ENCODE peak calls at places on chromosomes 13 and 19, in nine cellular contexts. H is heart right ventricle, D is fibroblast of mammary gland, V is adrenal gland, O is OCI-LY7, F is osteocyte, Z is cardiac muscle cell, C is B cell, L is omental fat pad. P is an unnamed sample.

GRCh38 chr13:43865892-43866291 is 13.6 kb downstream of the CCDC122 start:
- DNase-seq in H (no peak), D (peak), V (no peak), O (no peak), F (no peak), Z (peak), C (no peak), L (no peak), P (no peak)

GRCh38 chr13:24742294-24742693 is 21.7 kb upstream of the RNF17 start:
- DNase-seq in H (no peak), D (no peak), V (no peak), O (no peak), F (peak), Z (peak), C (no peak), L (no peak), P (no peak)

GRCh38 chr13:28744656-28745055 is 25.9 kb upstream of the SLC46A3 start:
- DNase-seq in H (no peak), D (no peak), V (no peak), O (no peak), F (no peak), Z (no peak), C (no peak), L (no peak), P (no peak)

GRCh38 chr19:6632002-6632621 is 37.8 kb downstream of the TNFSF14 start:
- DNase-seq in H (peak), D (peak), V (peak), O (peak), F (peak), Z (peak), C (peak), L (peak), P (peak)

GRCh38 chr13:50353651-50354415 is 338.6 kb downstream of the KCNRG start:
- DNase-seq in H (no peak), D (peak), V (no peak), O (no peak), F (no peak), Z (peak), C (no peak), L (no peak), P (no peak)

GRCh38 chr13:20465218-20465879 is 60.3 kb downstream of the CRYL1 start:
- DNase-seq in H (no peak), D (no peak), V (peak), O (no peak), F (no peak), Z (peak), C (no peak), L (no peak), P (no peak)

GRCh38 chr13:29925457-29925856 is 75.0 kb upstream of the UBL3 start:
- DNase-seq in H (peak), D (peak), V (peak), O (no peak), F (no peak), Z (peak), C (no peak), L (peak), P (peak)

GRCh38 chr13:56861472-56861871 is 279.2 kb upstream of the PRR20A start:
- DNase-seq in H (no peak), D (no peak), V (no peak), O (no peak), F (no peak), Z (peak), C (no peak), L (no peak), P (no peak)

GRCh38 chr13:34748078-34748477 is 194.0 kb upstream of the NBEA start:
- DNase-seq in H (peak), D (peak), V (peak), O (no peak), F (no peak), Z (peak), C (no peak), L (no peak), P (no peak)

GRCh38 chr19:41263042-41263849 is 926 bp upstream of the HNRNPUL1 start:
- DNase-seq in H (peak), D (peak), V (peak), O (peak), F (peak), Z (peak), C (peak), L (peak), P (peak)

GRCh38 chr13:23723463-23723862 is 153.3 kb downstream of the TNFRSF19 start:
- DNase-seq in H (no peak), D (peak), V (no peak), O (no peak), F (no peak), Z (peak), C (no peak), L (no peak), P (no peak)

GRCh38 chr19:41328157-41328817 is 18.3 kb downstream of the CCDC97 start:
- DNase-seq in H (no peak), D (no peak), V (peak), O (no peak), F (no peak), Z (no peak), C (no peak), L (no peak), P (no peak)

GRCh38 chr19:3983936-3984583 is 1.2 kb downstream of the EEF2 start:
- DNase-seq in H (no peak), D (peak), V (peak), O (peak), F (no peak), Z (peak), C (no peak), L (no peak), P (no peak)

GRCh38 chr19:3746371-3747056 is 15.0 kb downstream of the APBA3 start:
- DNase-seq in H (no peak), D (no peak), V (no peak), O (no peak), F (no peak), Z (no peak), C (no peak), L (no peak), P (no peak)

GRCh38 chr13:103883698-103884097 is 817.5 kb upstream of the SLC10A2 start:
- DNase-seq in H (no peak), D (peak), V (no peak), O (no peak), F (no peak), Z (peak), C (no peak), L (no peak), P (no peak)

GRCh38 chr13:103884139-103884723 is 818.0 kb upstream of the SLC10A2 start:
- DNase-seq in H (no peak), D (no peak), V (no peak), O (no peak), F (no peak), Z (no peak), C (no peak), L (no peak), P (no peak)

GRCh38 chr13:103878891-103879605 is 812.8 kb upstream of the SLC10A2 start:
- DNase-seq in H (no peak), D (no peak), V (no peak), O (no peak), F (no peak), Z (peak), C (no peak), L (no peak), P (no peak)

DNA sequence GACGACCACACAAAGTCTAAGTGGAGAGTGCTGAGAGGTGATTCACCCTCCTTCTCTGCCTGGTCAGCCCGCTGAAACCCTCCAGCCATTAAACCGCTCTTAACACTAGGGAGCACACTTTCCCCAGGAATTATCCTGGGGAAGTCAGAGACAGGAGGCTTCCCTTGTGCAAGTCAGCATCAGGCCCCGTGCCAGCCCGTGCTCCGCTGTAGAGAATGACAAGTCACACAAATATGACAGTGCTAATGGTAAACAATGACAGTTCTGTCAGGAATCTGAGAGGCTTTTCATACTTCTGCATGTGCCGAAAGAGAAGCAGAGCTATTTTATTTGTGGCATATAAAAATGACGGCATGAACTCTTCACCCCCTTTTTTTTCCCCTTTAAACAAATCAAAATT is 816.9 kb upstream of the SLC10A2 start:
- DNase-seq in H (peak), D (peak), V (peak), O (no peak), F (peak), Z (peak), C (no peak), L (peak), P (peak)
- TF ChIP-seq CTCF in H (peak), D (peak), V (peak), O (no peak), F (peak), Z (peak), C (no peak), L (no peak), P (peak)

GRCh38 chr19:31249217-31249616 is 100.0 kb downstream of the TSHZ3 start:
- DNase-seq in H (no peak), D (no peak), V (no peak), O (no peak), F (no peak), Z (no peak), C (no peak), L (no peak), P (no peak)
- TF ChIP-seq CTCF in H (no peak), D (no peak), V (peak), O (no peak), F (no peak), Z (no peak), C (no peak), L (no peak), P (no peak)

GRCh38 chr19:15125232-15126067 is 18.2 kb downstream of the SYDE1 start:
- DNase-seq in H (peak), D (peak), V (peak), O (peak), F (peak), Z (peak), C (peak), L (peak), P (peak)
- TF ChIP-seq CTCF in H (no peak), D (no peak), V (no peak), O (peak), F (no peak), Z (no peak), C (no peak), L (no peak), P (no peak)

DNA sequence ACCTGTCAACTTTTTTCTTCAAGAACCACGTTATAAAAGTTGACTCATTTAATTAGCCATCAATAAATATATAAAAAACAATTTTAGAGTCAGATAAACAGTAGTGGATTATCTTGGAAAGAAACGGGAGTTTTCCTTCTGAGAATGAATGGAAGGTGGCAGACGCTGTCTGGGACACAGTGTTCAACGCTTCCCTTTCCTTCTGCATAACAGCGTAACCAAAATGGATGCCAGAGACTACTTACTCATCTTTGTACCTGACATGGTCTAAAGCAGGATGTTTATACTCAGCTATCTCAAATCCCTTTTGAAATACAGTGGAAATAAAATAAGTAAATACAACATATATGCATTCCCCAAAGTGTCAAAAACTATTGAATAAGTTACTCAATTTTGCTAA is 195.2 kb downstream of the LHFPL6 start:
- DNase-seq in H (no peak), D (no peak), V (no peak), O (no peak), F (no peak), Z (no peak), C (no peak), L (no peak), P (no peak)
- TF ChIP-seq CTCF in H (no peak), D (no peak), V (no peak), O (no peak), F (no peak), Z (no peak), C (no peak), L (no peak), P (no peak)

P was measured in mesothelial cell of epicardium.